ENCODE peak calls at places on chromosomes 3 and 15, in five cellular contexts. N, K, X, B and M are unnamed samples.

GRCh38 chr15:38818156-38818745 is 253.6 kb upstream of the RASGRP1 start:
- DNase-seq in X (peak), N (no peak), K (no peak), B (peak), M (no peak)

GRCh38 chr3:102200560-102200959 is 234.3 kb upstream of the ZPLD1 start:
- DNase-seq in B (no peak), X (no peak), N (no peak), K (no peak), M (no peak)

GRCh38 chr3:170244566-170244965 is 22.3 kb downstream of the PRKCI start:
- DNase-seq in K (no peak), N (no peak), X (no peak), B (no peak), M (no peak)

GRCh38 chr15:35479423-35479822 is 66.5 kb downstream of the DPH6 start:
- DNase-seq in N (no peak), K (no peak), X (peak), B (no peak), M (no peak)

GRCh38 chr15:41827290-41827879 is 507 bp upstream of the JMJD7 start:
- DNase-seq in X (peak), B (no peak), N (no peak), K (no peak), M (no peak)

GRCh38 chr3:61858054-61858453 is 296.7 kb downstream of the PTPRG start:
- DNase-seq in X (no peak), B (no peak), K (no peak), N (no peak), M (no peak)

GRCh38 chr3:127172670-127173515 is 20.0 kb upstream of the PRR23E start:
- DNase-seq in B (no peak), K (no peak), X (peak), N (peak), M (no peak)

GRCh38 chr3:193851941-193852674 is 259.1 kb downstream of the OPA1 start:
- DNase-seq in N (no peak), X (peak), B (peak), K (no peak), M (no peak)

GRCh38 chr3:66812126-66812525 is 186.0 kb upstream of the KBTBD8 start:
- DNase-seq in N (no peak), B (no peak), X (no peak), K (no peak), M (no peak)

GRCh38 chr3:142244056-142244455 is 18.7 kb upstream of the GK5 start:
- DNase-seq in N (no peak), K (no peak), X (no peak), B (no peak), M (no peak)

GRCh38 chr15:70281811-70282307 is 184.1 kb upstream of the TLE3 start:
- DNase-seq in X (no peak), B (no peak), K (no peak), N (no peak), M (no peak)

GRCh38 chr15:69912116-69912515 is 185.6 kb downstream of the TLE3 start:
- DNase-seq in B (no peak), X (no peak), K (no peak), N (no peak), M (no peak)

GRCh38 chr3:130894873-130895330 is 1.0 kb downstream of the ATP2C1 start:
- DNase-seq in K (no peak), B (peak), N (no peak), X (no peak), M (no peak)